ENCODE peak calls at places on chromosomes 2 and 18, in four cellular contexts. Q, E, J and Z are unnamed samples.

GRCh38 chr2:239277401-239278085 is 123.3 kb downstream of the HDAC4 start:
- DNase-seq in Q (no peak), E (no peak), J (no peak), Z (no peak)

GRCh38 chr18:702957-703659 is 9.3 kb downstream of the ENOSF1 start:
- DNase-seq in Q (no peak), E (peak), J (no peak), Z (no peak)

GRCh38 chr18:55421612-55422381 is 166.2 kb downstream of the TCF4 start:
- DNase-seq in Q (no peak), E (no peak), J (no peak), Z (no peak)

GRCh38 chr18:77208969-77209368 is 40.7 kb upstream of the GALR1 start:
- DNase-seq in Q (no peak), E (no peak), J (no peak), Z (no peak)

GRCh38 chr2:15608392-15608761 is 16.7 kb downstream of the DDX1 start:
- DNase-seq in Q (no peak), E (no peak), J (no peak), Z (no peak)

GRCh38 chr2:13884271-13884976 is 748.1 kb upstream of the LRATD1 start:
- DNase-seq in Q (no peak), E (no peak), J (peak), Z (no peak)

GRCh38 chr2:166573393-166573792 is 79.3 kb upstream of the SCN7A start:
- DNase-seq in Q (no peak), E (no peak), J (peak), Z (no peak)

GRCh38 chr2:177334940-177335543 is 57.5 kb upstream of the AGPS start:
- DNase-seq in Q (peak), E (no peak), J (peak), Z (no peak)

GRCh38 chr2:1912771-1913170 is 168.5 kb upstream of the PXDN start:
- DNase-seq in Q (no peak), E (no peak), J (no peak), Z (no peak)

GRCh38 chr2:237322564-237322963 is 91.4 kb downstream of the COL6A3 start:
- DNase-seq in Q (no peak), E (no peak), J (peak), Z (no peak)

GRCh38 chr2:119460076-119460475 is 28.4 kb downstream of the TMEM37 start:
- DNase-seq in Q (no peak), E (no peak), J (no peak), Z (no peak)

GRCh38 chr2:133502678-133503077 is 65.6 kb downstream of the NCKAP5 start:
- DNase-seq in Q (no peak), E (no peak), J (no peak), Z (no peak)

GRCh38 chr18:27447530-27447929 is 262.4 kb upstream of the CHST9 start:
- DNase-seq in Q (peak), E (no peak), J (no peak), Z (no peak)

GRCh38 chr18:24941164-24941951 is 410.6 kb downstream of the ZNF521 start:
- DNase-seq in Q (no peak), E (no peak), J (no peak), Z (no peak)

GRCh38 chr2:219430633-219431615 is 3.7 kb upstream of the SPEG start:
- DNase-seq in Q (no peak), E (no peak), J (peak), Z (no peak)

GRCh38 chr2:166434491-166434890 is 58.7 kb upstream of the SCN9A start:
- DNase-seq in Q (no peak), E (no peak), J (no peak), Z (no peak)

GRCh38 chr2:160324917-160325316 is 124.8 kb upstream of the ITGB6 start:
- DNase-seq in Q (no peak), E (no peak), J (no peak), Z (no peak)

GRCh38 chr2:172261292-172261691 is 158.6 kb upstream of the DLX2 start:
- DNase-seq in Q (no peak), E (no peak), J (no peak), Z (no peak)

GRCh38 chr2:216536725-216537124 is 38.1 kb downstream of the RPL37A start:
- DNase-seq in Q (no peak), E (no peak), J (no peak), Z (no peak)

GRCh38 chr18:68024716-68025115 is 508.2 kb upstream of the DSEL start:
- DNase-seq in Q (no peak), E (no peak), J (no peak), Z (no peak)

GRCh38 chr2:50225021-50225928 is 806.7 kb downstream of the NRXN1 start:
- DNase-seq in Q (no peak), E (no peak), J (peak), Z (no peak)

GRCh38 chr2:40225670-40226069 is 226.2 kb downstream of the SLC8A1 start:
- DNase-seq in Q (no peak), E (no peak), J (no peak), Z (no peak)